ENCODE peak calls at places on chromosomes 3 and 15, in nine cellular contexts. N, E, X, Y, C, O, U, V and S are unnamed samples.
A peak's percentile ranks its signal among the peaks of the same experiment; 100 is the strongest.

GRCh38 chr3:122011396-122011795 is 10.7 kb downstream of the ILDR1 start:
- DNase-seq in C (no peak), U (no peak), V (no peak), N (no peak), E (no peak), Y (no peak), X (no peak), O (no peak), S (no peak)

GRCh38 chr3:46923559-46924350 is 46.2 kb downstream of the PTH1R start:
- DNase-seq in E (peak; percentile 37), N (peak; percentile 38), C (peak; percentile 78), Y (peak; percentile 72), V (no peak), X (peak; percentile 33), U (peak; percentile 36), O (peak; percentile 48), S (peak; percentile 48)

GRCh38 chr3:12902181-12902999 is 61.0 kb upstream of the RPL32 start:
- DNase-seq in N (no peak), C (no peak), E (no peak), Y (peak; percentile 10), O (no peak), U (no peak), V (no peak), X (no peak), S (no peak)

GRCh38 chr3:76487446-76487845 is 552.5 kb upstream of the ROBO2 start:
- DNase-seq in C (no peak), X (peak; percentile 21), O (no peak), N (no peak), V (no peak), E (no peak), Y (no peak), U (no peak), S (no peak)

GRCh38 chr3:21393684-21394307 is 357.2 kb downstream of the ZNF385D start:
- DNase-seq in U (no peak), C (no peak), O (no peak), V (no peak), X (no peak), N (no peak), E (no peak), Y (no peak), S (no peak)

GRCh38 chr15:45448516-45448915 is 70.2 kb upstream of the GATM start:
- DNase-seq in X (no peak), C (no peak), Y (no peak), O (no peak), E (no peak), V (no peak), U (no peak), N (no peak), S (no peak)

GRCh38 chr15:58224068-58224467 is 85.9 kb downstream of the AQP9 start:
- DNase-seq in X (no peak), Y (peak; percentile 40), V (no peak), E (no peak), O (peak; percentile 4), N (no peak), U (no peak), C (no peak), S (no peak)

GRCh38 chr3:8480699-8481098 is 20.9 kb upstream of the LMCD1 start:
- DNase-seq in O (no peak), V (no peak), N (no peak), U (no peak), E (no peak), C (no peak), X (no peak), Y (no peak), S (no peak)

GRCh38 chr3:194184265-194184751 is 48.4 kb downstream of the HES1 start:
- DNase-seq in U (no peak), N (no peak), O (no peak), V (no peak), X (no peak), C (no peak), Y (no peak), E (no peak), S (no peak)

GRCh38 chr3:15108082-15108545 is 9.2 kb upstream of the RBSN start:
- DNase-seq in E (peak; percentile 83), U (peak; percentile 60), Y (peak; percentile 81), C (peak; percentile 88), X (peak; percentile 58), O (peak; percentile 80), N (peak; percentile 76), V (no peak), S (peak; percentile 83)

GRCh38 chr3:115092220-115092791 is 54.8 kb downstream of the ZBTB20 start:
- DNase-seq in U (peak; percentile 32), N (peak; percentile 77), Y (peak; percentile 70), E (peak; percentile 74), C (peak; percentile 8), V (no peak), X (peak; percentile 58), O (peak; percentile 93), S (peak; percentile 38)

GRCh38 chr15:66997212-66997611 is 68.2 kb upstream of the SMAD3 start:
- DNase-seq in E (no peak), Y (no peak), U (no peak), C (no peak), X (peak; percentile 62), O (no peak), N (no peak), V (peak; percentile 56), S (no peak)